ENCODE peak calls at places on chromosomes 16 and 17, in ten cellular contexts. W, F, U, Y, K, R, G, X, O and D are unnamed samples.

GRCh38 chr17:76577876-76578275 is 7.8 kb downstream of the ST6GALNAC2 start:
- DNase-seq in W (no peak), F (no peak), U (no peak), Y (no peak), K (no peak), R (no peak), G (no peak), X (no peak), O (no peak), D (no peak)

GRCh38 chr17:15918661-15919259 is 26.2 kb upstream of the ADORA2B start:
- DNase-seq in W (no peak), F (no peak), U (no peak), Y (no peak), K (no peak), R (no peak), G (no peak), X (no peak), O (no peak), D (peak)

GRCh38 chr16:85752511-85753420 is 1.9 kb upstream of the C16orf74 start:
- DNase-seq in W (no peak), F (no peak), U (peak), Y (no peak), K (no peak), R (no peak), G (no peak), X (no peak), O (no peak), D (no peak)

GRCh38 chr16:15777533-15778203 is 79.2 kb downstream of the MYH11 start:
- DNase-seq in W (no peak), F (peak), U (peak), Y (no peak), K (no peak), R (no peak), G (no peak), X (no peak), O (peak), D (no peak)

GRCh38 chr16:88305176-88305575 is 77.6 kb upstream of the ZNF469 start:
- DNase-seq in W (no peak), F (no peak), U (no peak), Y (no peak), K (no peak), R (no peak), G (no peak), X (no peak), O (no peak), D (no peak)

GRCh38 chr16:68432701-68433100 is 15.6 kb downstream of the SMPD3 start:
- DNase-seq in W (no peak), F (no peak), U (no peak), Y (no peak), K (no peak), R (no peak), G (no peak), X (no peak), O (no peak), D (no peak)

GRCh38 chr16:20918486-20919239 is 18.1 kb downstream of the LYRM1 start:
- DNase-seq in W (no peak), F (peak), U (no peak), Y (no peak), K (no peak), R (no peak), G (no peak), X (no peak), O (peak), D (peak)

GRCh38 chr16:87701505-87701921 is 64.3 kb downstream of the KLHDC4 start:
- DNase-seq in W (no peak), F (no peak), U (no peak), Y (no peak), K (no peak), R (no peak), G (peak), X (no peak), O (no peak), D (no peak)

GRCh38 chr17:2085648-2085949 is 30.7 kb downstream of the HIC1 start:
- DNase-seq in W (no peak), F (peak), U (no peak), Y (no peak), K (no peak), R (peak), G (no peak), X (no peak), O (peak), D (peak)